ENCODE peak calls at places on chromosomes 16 and 17, in six cellular contexts. S, Q, Z, C, D and R are unnamed samples. For H3K4me1 and H3K27me3, the result is how much of the 10 kb centered on the place peaks cover.

GRCh38 chr16:27769561-27770222 is 219.7 kb downstream of the KATNIP start:
- DNase-seq in S (no peak), Q (no peak), Z (no peak), C (no peak), D (no peak), R (no peak)

GRCh38 chr17:8822401-8823035 is 23.4 kb upstream of the MFSD6L start:
- DNase-seq in S (peak), Q (no peak), Z (no peak), C (no peak), D (no peak), R (no peak)

GRCh38 chr16:3494574-3494973 is 715 bp downstream of the C16orf90 start:
- DNase-seq in S (no peak), Q (no peak), Z (no peak), C (no peak), D (no peak), R (no peak)

GRCh38 chr17:57739402-57740224 is 5.5 kb downstream of the CCDC182 start:
- DNase-seq in S (peak), Q (no peak), Z (peak), C (no peak), D (no peak), R (no peak)

GRCh38 chr17:6052926-6053325 is 17.3 kb upstream of the WSCD1 start:
- DNase-seq in S (no peak), Q (no peak), Z (no peak), C (no peak), D (no peak), R (no peak)

GRCh38 chr16:22782299-22782698 is 31.7 kb upstream of the HS3ST2 start:
- DNase-seq in S (no peak), Q (no peak), Z (no peak), C (no peak), D (no peak), R (peak)

GRCh38 chr17:1197781-1198490 is 18.2 kb upstream of the ABR start:
- DNase-seq in S (no peak), Q (no peak), Z (peak), C (no peak), D (peak), R (no peak)

GRCh38 chr16:76389126-76389525 is 111.9 kb downstream of the CNTNAP4 start:
- DNase-seq in S (no peak), Q (no peak), Z (no peak), C (no peak), D (no peak), R (no peak)

GRCh38 chr17:48351916-48352332 is 78.1 kb downstream of the SKAP1 start:
- DNase-seq in S (no peak), Q (no peak), Z (peak), C (peak), D (no peak), R (no peak)

GRCh38 chr17:42118545-42118944 is 2.6 kb downstream of the KAT2A start:
- DNase-seq in S (peak), Q (no peak), Z (peak), C (no peak), D (no peak), R (peak)

GRCh38 chr16:56874800-56875199 is 9.8 kb downstream of the SLC12A3 start:
- DNase-seq in S (peak), Q (peak), Z (no peak), C (no peak), D (no peak), R (no peak)

GRCh38 chr17:40307001-40307690 is 1.8 kb upstream of the RARA start:
- DNase-seq in S (peak), Q (no peak), Z (no peak), C (no peak), D (no peak), R (peak)

GRCh38 chr17:1989135-1989534 is 36.0 kb downstream of the RTN4RL1 start:
- DNase-seq in S (no peak), Q (no peak), Z (no peak), C (no peak), D (no peak), R (no peak)

DNA sequence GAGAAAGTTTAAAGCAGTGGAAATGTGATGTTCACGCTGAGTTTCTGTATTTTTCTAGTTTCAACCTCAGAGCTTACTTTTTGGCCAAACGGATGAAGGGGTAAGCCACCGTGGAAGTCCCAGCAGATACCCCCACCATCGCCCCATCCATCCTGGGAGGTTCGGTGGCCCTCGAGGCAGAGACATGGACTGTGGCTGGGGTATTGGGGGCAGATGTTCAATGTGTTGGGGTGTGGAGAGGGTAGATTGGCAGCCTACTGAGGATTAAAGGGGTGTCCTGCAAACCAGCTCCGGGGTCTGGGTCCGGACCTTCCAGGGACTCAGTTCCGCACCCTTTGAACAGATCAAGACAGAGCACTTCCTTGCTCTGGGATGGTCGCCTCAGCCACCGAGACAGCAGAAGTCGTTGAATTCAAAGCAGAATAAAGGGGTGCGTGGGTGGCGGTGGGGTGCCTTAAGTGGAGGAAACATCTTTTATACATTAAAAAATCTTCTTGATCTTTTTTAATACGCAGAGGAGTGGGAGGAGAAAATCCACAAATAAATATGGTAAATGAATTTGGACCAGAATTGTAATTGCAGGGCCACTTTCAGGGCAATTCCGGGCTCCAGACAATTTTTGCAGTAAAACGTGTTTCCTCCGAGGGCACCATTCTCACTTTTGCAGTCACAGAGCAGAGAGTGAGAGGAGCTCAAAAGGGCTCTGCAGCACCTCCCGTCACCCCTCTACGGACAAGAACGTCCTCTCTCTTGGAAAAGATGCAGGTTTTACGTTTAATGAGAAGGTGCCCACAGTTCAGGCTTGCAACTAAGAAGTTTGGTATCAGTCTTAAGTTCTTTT is 8.2 kb upstream of the CBX8 start:
- DNase-seq in S (no peak), Q (no peak), Z (no peak), C (no peak), D (no peak), R (no peak)
- H3K4me3 ChIP-seq in S (no peak), Q (no peak), Z (no peak), C (peak), D (no peak), R (no peak)

GRCh38 chr16:7331997-7332396 is 648 bp upstream of the RBFOX1 start:
- DNase-seq in S (no peak), Q (no peak), Z (no peak), C (no peak), D (no peak), R (no peak)
- H3K4me1 ChIP-seq in S (under half), Q (under half), Z (under half), C (under half), D (under half), R (under half)

GRCh38 chr17:75617218-75617617 is 16.0 kb upstream of the SMIM5 start:
- DNase-seq in S (no peak), Q (no peak), Z (no peak), C (no peak), D (no peak), R (no peak)
- H3K27me3 ChIP-seq in S (under half), Q (under half), Z (under half), C (under half), D (under half), R (under half)

GRCh38 chr16:85413713-85414663 is 199.1 kb upstream of the GSE1 start:
- DNase-seq in S (no peak), Q (no peak), Z (no peak), C (no peak), D (no peak), R (no peak)

GRCh38 chr16:85415196-85415988 is 197.7 kb upstream of the GSE1 start:
- DNase-seq in S (no peak), Q (no peak), Z (no peak), C (no peak), D (no peak), R (no peak)

GRCh38 chr16:85417156-85417860 is 195.8 kb upstream of the GSE1 start:
- DNase-seq in S (no peak), Q (no peak), Z (no peak), C (no peak), D (no peak), R (no peak)

GRCh38 chr16:85416267-85417109 is 196.6 kb upstream of the GSE1 start:
- DNase-seq in S (peak), Q (no peak), Z (peak), C (no peak), D (peak), R (peak)

GRCh38 chr16:85412911-85413520 is 200.1 kb upstream of the GSE1 start:
- DNase-seq in S (no peak), Q (no peak), Z (no peak), C (no peak), D (no peak), R (no peak)
- H3K4me3 ChIP-seq in S (no peak), Q (no peak), Z (no peak), C (no peak), D (no peak), R (no peak)

GRCh38 chr16:89956511-89957213 is 8.1 kb downstream of the DEF8 start:
- DNase-seq in S (no peak), Q (no peak), Z (no peak), C (no peak), D (no peak), R (no peak)

GRCh38 chr16:89958596-89958995 is 10.0 kb downstream of the DEF8 start:
- DNase-seq in S (no peak), Q (no peak), Z (no peak), C (no peak), D (no peak), R (no peak)

GRCh38 chr16:89957214-89957785 is 8.7 kb downstream of the DEF8 start:
- DNase-seq in S (no peak), Q (no peak), Z (no peak), C (no peak), D (no peak), R (no peak)

GRCh38 chr16:89960966-89961365 is 12.4 kb downstream of the DEF8 start:
- DNase-seq in S (no peak), Q (no peak), Z (no peak), C (no peak), D (no peak), R (no peak)

DNA sequence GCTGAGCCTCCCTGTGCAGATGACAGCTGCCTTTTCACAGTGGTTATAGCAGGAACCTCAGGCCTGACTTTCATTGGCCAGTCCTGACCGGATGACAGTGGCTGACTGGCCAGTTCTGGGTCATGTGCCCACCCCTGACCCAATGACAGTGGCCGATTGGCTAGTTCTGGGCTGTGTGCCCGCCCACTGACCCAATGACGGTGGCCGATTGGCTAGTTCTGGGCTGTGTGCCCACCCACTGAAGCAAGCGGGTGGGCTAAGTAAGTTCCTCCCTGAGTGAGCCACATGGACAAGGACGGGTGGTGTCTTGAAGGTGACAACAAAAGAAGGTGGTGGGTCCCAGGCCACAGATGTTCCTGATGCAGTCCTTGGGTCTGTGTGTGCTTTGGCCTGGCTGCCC is 9.5 kb downstream of the DEF8 start:
- DNase-seq in S (peak), Q (no peak), Z (no peak), C (no peak), D (peak), R (no peak)
- H3K4me1 ChIP-seq in S (under half), Q (under half), Z (under half), C (under half), D (under half), R (under half)